ENCODE peak calls at places on chromosomes 2 and 18, in six cellular contexts. One of them, this sample, is unnamed.

GRCh38 chr2:14182227-14182946 is 450.1 kb upstream of the LRATD1 start:
- DNase-seq in aorta: peak
- DNase-seq in left ventricle myocardium inferior: no peak
- DNase-seq in GM06990: no peak
- DNase-seq in neural progenitor cell: no peak
- DNase-seq in colonic mucosa: no peak
- DNase-seq in this sample: no peak

GRCh38 chr2:154195644-154196221 is 324.0 kb downstream of the GALNT13 start:
- DNase-seq in colonic mucosa: no peak
- DNase-seq in GM06990: no peak
- DNase-seq in neural progenitor cell: no peak
- DNase-seq in left ventricle myocardium inferior: no peak
- DNase-seq in aorta: no peak
- DNase-seq in this sample: no peak

GRCh38 chr2:61620244-61621159 is 82.3 kb upstream of the XPO1 start:
- DNase-seq in left ventricle myocardium inferior: no peak
- DNase-seq in neural progenitor cell: no peak
- DNase-seq in colonic mucosa: no peak
- DNase-seq in GM06990: peak
- DNase-seq in aorta: no peak
- DNase-seq in this sample: no peak

GRCh38 chr2:62423883-62424458 is 82.0 kb downstream of the TMEM17 start:
- DNase-seq in colonic mucosa: no peak
- DNase-seq in GM06990: no peak
- DNase-seq in aorta: no peak
- DNase-seq in left ventricle myocardium inferior: no peak
- DNase-seq in neural progenitor cell: no peak
- DNase-seq in this sample: no peak

GRCh38 chr2:59888015-59888414 is 665.4 kb downstream of the BCL11A start:
- DNase-seq in left ventricle myocardium inferior: no peak
- DNase-seq in aorta: no peak
- DNase-seq in GM06990: peak
- DNase-seq in neural progenitor cell: no peak
- DNase-seq in colonic mucosa: no peak
- DNase-seq in this sample: peak

GRCh38 chr2:216696321-216696720 is 972 bp upstream of the IGFBP5 start:
- DNase-seq in colonic mucosa: no peak
- DNase-seq in left ventricle myocardium inferior: no peak
- DNase-seq in aorta: no peak
- DNase-seq in GM06990: no peak
- DNase-seq in neural progenitor cell: no peak
- DNase-seq in this sample: no peak

GRCh38 chr2:6290626-6291025 is 575.1 kb downstream of the CMPK2 start:
- DNase-seq in neural progenitor cell: no peak
- DNase-seq in aorta: no peak
- DNase-seq in GM06990: no peak
- DNase-seq in colonic mucosa: no peak
- DNase-seq in left ventricle myocardium inferior: no peak
- DNase-seq in this sample: no peak

GRCh38 chr2:197810023-197810422 is 5.6 kb downstream of the PLCL1 start:
- DNase-seq in aorta: no peak
- DNase-seq in neural progenitor cell: no peak
- DNase-seq in left ventricle myocardium inferior: no peak
- DNase-seq in GM06990: no peak
- DNase-seq in colonic mucosa: no peak
- DNase-seq in this sample: peak

GRCh38 chr18:54776282-54776977 is 51.8 kb upstream of the RAB27B start:
- DNase-seq in colonic mucosa: no peak
- DNase-seq in GM06990: peak
- DNase-seq in left ventricle myocardium inferior: no peak
- DNase-seq in neural progenitor cell: no peak
- DNase-seq in aorta: peak
- DNase-seq in this sample: no peak

GRCh38 chr2:240558229-240558885 is 569 bp upstream of the ANKMY1 start:
- DNase-seq in aorta: no peak
- DNase-seq in colonic mucosa: no peak
- DNase-seq in left ventricle myocardium inferior: no peak
- DNase-seq in GM06990: no peak
- DNase-seq in neural progenitor cell: peak
- DNase-seq in this sample: no peak

GRCh38 chr2:223635080-223635479 is 32.9 kb upstream of the SCG2 start:
- DNase-seq in neural progenitor cell: no peak
- DNase-seq in GM06990: no peak
- DNase-seq in left ventricle myocardium inferior: no peak
- DNase-seq in colonic mucosa: no peak
- DNase-seq in aorta: no peak
- DNase-seq in this sample: no peak

GRCh38 chr18:2572892-2573291 is 1.5 kb downstream of the NDC80 start:
- DNase-seq in neural progenitor cell: no peak
- DNase-seq in colonic mucosa: no peak
- DNase-seq in GM06990: no peak
- DNase-seq in left ventricle myocardium inferior: no peak
- DNase-seq in aorta: no peak
- DNase-seq in this sample: no peak
- H3K4me3 ChIP-seq in neural progenitor cell: peak
- H3K4me3 ChIP-seq in colonic mucosa: no peak
- H3K4me3 ChIP-seq in GM06990: peak
- H3K4me3 ChIP-seq in left ventricle myocardium inferior: no peak
- H3K4me3 ChIP-seq in aorta: no peak
- H3K4me3 ChIP-seq in this sample: peak

GRCh38 chr2:40364143-40364903 is 87.6 kb downstream of the SLC8A1 start:
- DNase-seq in left ventricle myocardium inferior: no peak
- DNase-seq in aorta: no peak
- DNase-seq in colonic mucosa: no peak
- DNase-seq in neural progenitor cell: no peak
- DNase-seq in GM06990: no peak
- DNase-seq in this sample: no peak
- H3K4me3 ChIP-seq in left ventricle myocardium inferior: peak
- H3K4me3 ChIP-seq in aorta: peak
- H3K4me3 ChIP-seq in colonic mucosa: no peak
- H3K4me3 ChIP-seq in neural progenitor cell: no peak
- H3K4me3 ChIP-seq in GM06990: no peak
- H3K4me3 ChIP-seq in this sample: no peak

GRCh38 chr2:238848566-238848940 is 668 bp downstream of the TWIST2 start:
- DNase-seq in aorta: no peak
- DNase-seq in colonic mucosa: no peak
- DNase-seq in GM06990: no peak
- DNase-seq in neural progenitor cell: no peak
- DNase-seq in left ventricle myocardium inferior: no peak
- DNase-seq in this sample: no peak
- H3K4me3 ChIP-seq in aorta: peak
- H3K4me3 ChIP-seq in colonic mucosa: peak
- H3K4me3 ChIP-seq in GM06990: no peak
- H3K4me3 ChIP-seq in neural progenitor cell: peak
- H3K4me3 ChIP-seq in left ventricle myocardium inferior: peak
- H3K4me3 ChIP-seq in this sample: no peak

GRCh38 chr2:226158229-226158628 is 641.4 kb downstream of the IRS1 start:
- DNase-seq in GM06990: no peak
- DNase-seq in neural progenitor cell: peak
- DNase-seq in aorta: no peak
- DNase-seq in colonic mucosa: no peak
- DNase-seq in left ventricle myocardium inferior: no peak
- DNase-seq in this sample: no peak
- H3K4me3 ChIP-seq in GM06990: no peak
- H3K4me3 ChIP-seq in neural progenitor cell: no peak
- H3K4me3 ChIP-seq in aorta: no peak
- H3K4me3 ChIP-seq in colonic mucosa: no peak
- H3K4me3 ChIP-seq in left ventricle myocardium inferior: no peak
- H3K4me3 ChIP-seq in this sample: no peak

DNA sequence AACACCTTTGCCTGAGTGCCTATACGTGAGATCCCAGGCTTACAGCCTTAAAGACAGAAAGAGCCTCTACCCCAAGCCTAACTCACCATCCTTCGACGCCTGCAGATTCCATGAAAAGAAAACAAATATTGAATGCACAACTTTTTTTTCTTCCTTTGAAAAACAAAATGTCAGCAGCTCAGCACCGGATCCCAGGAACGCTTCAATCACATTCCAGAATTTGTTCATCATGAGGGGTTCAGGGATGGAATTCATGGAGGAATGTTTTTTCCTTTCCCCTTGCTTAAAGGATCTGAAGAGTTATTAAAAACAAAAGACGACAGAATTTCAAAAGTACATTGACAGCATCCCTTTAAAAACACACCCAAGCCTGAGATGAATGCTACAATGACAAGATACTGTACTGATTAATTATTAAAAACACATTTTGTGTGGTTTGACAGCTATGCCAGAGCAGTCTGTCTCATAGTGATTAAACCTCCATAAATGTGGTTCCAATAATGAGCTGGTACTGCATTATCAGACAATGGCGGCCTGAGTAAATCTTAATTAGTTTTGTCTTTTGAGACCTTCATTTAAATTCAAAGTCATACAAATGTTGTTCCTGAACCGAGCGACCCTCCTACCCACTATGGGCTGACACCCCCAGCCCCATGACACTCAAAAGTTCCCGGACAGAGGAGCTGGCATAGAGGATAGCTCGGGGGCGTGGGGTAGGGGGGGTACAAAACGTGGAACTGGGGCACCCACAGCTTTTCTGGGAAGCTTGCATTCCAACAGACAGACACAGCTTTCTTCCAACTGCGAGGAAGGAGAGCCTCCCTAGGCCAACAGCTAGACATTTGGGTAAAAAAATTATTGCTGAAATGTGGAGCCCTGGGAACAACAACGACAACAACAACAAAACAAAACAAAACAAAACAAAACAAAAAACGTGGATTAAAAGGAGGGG is 227.5 kb downstream of the TTC32 start:
- DNase-seq in left ventricle myocardium inferior: no peak
- DNase-seq in aorta: no peak
- DNase-seq in neural progenitor cell: no peak
- DNase-seq in GM06990: no peak
- DNase-seq in colonic mucosa: no peak
- DNase-seq in this sample: no peak
- H3K4me3 ChIP-seq in left ventricle myocardium inferior: no peak
- H3K4me3 ChIP-seq in aorta: no peak
- H3K4me3 ChIP-seq in neural progenitor cell: no peak
- H3K4me3 ChIP-seq in GM06990: no peak
- H3K4me3 ChIP-seq in colonic mucosa: no peak
- H3K4me3 ChIP-seq in this sample: no peak

DNA sequence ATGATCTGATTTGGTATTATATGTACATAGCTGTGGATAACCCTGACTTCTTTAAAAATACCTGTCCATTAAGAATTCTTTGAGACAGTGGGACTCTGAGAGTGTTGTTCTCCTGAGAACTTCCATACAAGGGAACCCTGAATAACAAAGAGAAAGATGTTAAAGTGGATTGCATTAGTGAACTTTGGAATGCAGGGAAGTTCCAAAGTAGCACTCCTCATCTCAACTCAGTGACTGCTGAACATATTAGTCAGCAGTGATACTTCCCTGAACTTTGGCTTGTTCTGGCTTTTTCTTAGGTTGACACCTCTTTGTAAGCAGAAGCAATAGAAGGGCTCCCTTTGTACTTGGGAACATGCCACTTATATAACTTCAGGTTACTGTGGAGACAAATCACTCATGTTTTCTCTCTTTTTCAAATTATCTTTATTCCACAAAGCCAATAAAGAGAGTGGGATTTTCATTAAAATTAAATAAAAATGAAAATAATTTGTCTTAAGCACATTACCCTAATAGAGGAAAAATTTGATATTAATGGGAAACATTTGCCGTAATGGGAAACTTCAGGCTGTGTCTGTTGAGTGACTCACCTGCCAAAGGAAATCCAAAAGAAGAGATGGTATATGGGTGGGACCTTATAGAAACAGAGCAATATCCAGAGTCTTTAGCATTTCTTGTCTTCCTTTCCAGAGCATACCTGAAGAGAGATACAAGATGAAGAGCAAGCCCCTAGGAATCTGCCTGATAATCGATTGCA is 33.3 kb downstream of the CFLAR start:
- DNase-seq in neural progenitor cell: no peak
- DNase-seq in GM06990: no peak
- DNase-seq in aorta: no peak
- DNase-seq in colonic mucosa: peak
- DNase-seq in left ventricle myocardium inferior: no peak
- DNase-seq in this sample: no peak
- H3K4me3 ChIP-seq in neural progenitor cell: no peak
- H3K4me3 ChIP-seq in GM06990: no peak
- H3K4me3 ChIP-seq in aorta: no peak
- H3K4me3 ChIP-seq in colonic mucosa: no peak
- H3K4me3 ChIP-seq in left ventricle myocardium inferior: no peak
- H3K4me3 ChIP-seq in this sample: no peak

This sample was measured in Jurkat, Clone E6-1.